ENCODE peak calls at places on chromosomes 11 and 22, in four cellular contexts. One of them, this sample, is unnamed.

GRCh38 chr11:75924966-75925784 is 110.2 kb downstream of the UVRAG start:
- DNase-seq in colonic mucosa: no peak
- DNase-seq in MM.1S: no peak
- DNase-seq in thoracic aorta: no peak
- DNase-seq in this sample: no peak

GRCh38 chr22:35900483-35901168 is 128.0 kb downstream of the RBFOX2 start:
- DNase-seq in colonic mucosa: no peak
- DNase-seq in MM.1S: no peak
- DNase-seq in thoracic aorta: no peak
- DNase-seq in this sample: peak; percentile 54

GRCh38 chr11:77506857-77507256 is 33.0 kb upstream of the PAK1 start:
- DNase-seq in colonic mucosa: peak; percentile 53
- DNase-seq in MM.1S: no peak
- DNase-seq in thoracic aorta: no peak
- DNase-seq in this sample: peak; percentile 83

GRCh38 chr11:24489477-24489876 is 7.4 kb upstream of the LUZP2 start:
- DNase-seq in colonic mucosa: no peak
- DNase-seq in MM.1S: no peak
- DNase-seq in thoracic aorta: no peak
- DNase-seq in this sample: no peak

GRCh38 chr22:43066844-43067385 is 22.3 kb downstream of the TTLL1 start:
- DNase-seq in colonic mucosa: no peak
- DNase-seq in MM.1S: no peak
- DNase-seq in thoracic aorta: no peak
- DNase-seq in this sample: peak; percentile 58

GRCh38 chr11:131284041-131284440 is 86.4 kb upstream of the NTM start:
- DNase-seq in colonic mucosa: no peak
- DNase-seq in MM.1S: no peak
- DNase-seq in thoracic aorta: no peak
- DNase-seq in this sample: no peak

GRCh38 chr11:47918882-47919495 is 61.4 kb upstream of the PTPRJ start:
- DNase-seq in colonic mucosa: no peak
- DNase-seq in MM.1S: no peak
- DNase-seq in thoracic aorta: no peak
- DNase-seq in this sample: no peak

GRCh38 chr11:133202816-133203215 is 329.5 kb downstream of the OPCML start:
- DNase-seq in colonic mucosa: no peak
- DNase-seq in MM.1S: no peak
- DNase-seq in thoracic aorta: no peak
- DNase-seq in this sample: no peak

GRCh38 chr11:133163463-133164419 is 368.6 kb downstream of the OPCML start:
- DNase-seq in colonic mucosa: peak; percentile 24
- DNase-seq in MM.1S: peak; percentile 29
- DNase-seq in thoracic aorta: no peak
- DNase-seq in this sample: peak; percentile 36

GRCh38 chr22:40022536-40023225 is 27.9 kb downstream of the FAM83F start:
- DNase-seq in colonic mucosa: peak; percentile 38
- DNase-seq in MM.1S: no peak
- DNase-seq in thoracic aorta: no peak
- DNase-seq in this sample: no peak

GRCh38 chr22:19477321-19478085 is 1.5 kb downstream of the UFD1 start:
- DNase-seq in colonic mucosa: no peak
- DNase-seq in MM.1S: peak; percentile 8
- DNase-seq in thoracic aorta: no peak
- DNase-seq in this sample: no peak

GRCh38 chr11:67304511-67305113 is 1.3 kb downstream of the SSH3 start:
- DNase-seq in colonic mucosa: peak; percentile 28
- DNase-seq in MM.1S: no peak
- DNase-seq in thoracic aorta: no peak
- DNase-seq in this sample: no peak
- H3K4me3 ChIP-seq in colonic mucosa: peak overlapping the region; percentile 95
- H3K4me3 ChIP-seq in MM.1S: no peak overlapping the region
- H3K4me3 ChIP-seq in thoracic aorta: peak overlapping the region; percentile 100
- H3K4me3 ChIP-seq in this sample: peak overlapping the region; percentile 72

DNA sequence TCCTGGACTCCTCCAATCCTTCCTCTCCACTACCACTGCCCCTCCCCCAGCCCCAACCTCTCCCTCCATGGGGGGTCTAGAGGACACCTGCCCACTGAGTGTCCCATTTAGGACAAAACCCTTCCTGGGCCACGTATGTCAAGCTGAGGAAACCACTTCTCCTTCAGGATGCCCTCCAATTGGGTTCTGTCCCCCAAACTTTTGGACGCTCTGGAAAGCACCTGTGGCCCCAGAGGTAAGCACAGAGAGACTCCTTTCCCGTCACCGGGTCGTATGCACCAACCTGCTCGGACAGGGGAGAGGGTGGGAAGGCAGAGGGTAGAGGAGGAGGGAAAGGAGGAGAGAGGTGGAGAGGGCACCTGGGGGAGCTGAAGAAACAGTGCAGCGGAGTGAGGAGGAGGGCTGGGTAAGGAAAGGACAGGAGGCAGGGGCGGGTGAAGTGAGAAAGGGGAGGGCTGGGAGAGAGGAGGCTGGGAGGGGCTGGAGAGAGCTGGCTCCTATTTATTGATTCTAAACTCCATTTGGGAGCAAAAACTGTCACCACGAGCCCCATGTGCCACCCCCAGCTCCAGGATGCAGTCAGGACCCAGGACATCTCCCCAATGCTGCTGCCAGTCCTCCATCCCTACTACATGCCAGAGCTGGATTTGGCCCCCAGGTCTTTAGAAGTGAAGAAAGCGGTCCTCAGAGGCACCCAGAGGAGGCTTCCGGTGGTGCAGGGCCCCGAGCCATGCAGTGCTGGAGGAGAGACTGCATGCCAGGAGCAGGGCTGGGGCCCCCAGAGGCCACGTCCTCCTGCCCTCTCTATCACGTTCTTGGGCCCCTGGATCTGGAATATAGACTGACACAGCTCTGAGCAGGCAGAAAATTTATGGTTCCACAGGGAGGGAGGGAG is 53.6 kb downstream of the SLC22A12 start:
- DNase-seq in colonic mucosa: no peak
- DNase-seq in MM.1S: no peak
- DNase-seq in thoracic aorta: no peak
- DNase-seq in this sample: no peak
- TF ChIP-seq CTCF in colonic mucosa: no peak
- TF ChIP-seq CTCF in MM.1S: no peak
- TF ChIP-seq CTCF in thoracic aorta: no peak
- TF ChIP-seq CTCF in this sample: peak; percentile 30

GRCh38 chr11:86046111-86046510 is 22.8 kb downstream of the PICALM start:
- DNase-seq in colonic mucosa: no peak
- DNase-seq in MM.1S: no peak
- DNase-seq in thoracic aorta: no peak
- DNase-seq in this sample: no peak

GRCh38 chr11:86041975-86042378 is 26.9 kb downstream of the PICALM start:
- DNase-seq in colonic mucosa: peak; percentile 81
- DNase-seq in MM.1S: peak; percentile 84
- DNase-seq in thoracic aorta: peak; percentile 57
- DNase-seq in this sample: peak; percentile 91

GRCh38 chr11:86050310-86050709 is 18.6 kb downstream of the PICALM start:
- DNase-seq in colonic mucosa: no peak
- DNase-seq in MM.1S: no peak
- DNase-seq in thoracic aorta: no peak
- DNase-seq in this sample: no peak

GRCh38 chr11:86043765-86044534 is 24.9 kb downstream of the PICALM start:
- DNase-seq in colonic mucosa: no peak
- DNase-seq in MM.1S: no peak
- DNase-seq in thoracic aorta: no peak
- DNase-seq in this sample: no peak

GRCh38 chr11:86047275-86047991 is 21.5 kb downstream of the PICALM start:
- DNase-seq in colonic mucosa: no peak
- DNase-seq in MM.1S: no peak
- DNase-seq in thoracic aorta: no peak
- DNase-seq in this sample: no peak
- H3K4me3 ChIP-seq in colonic mucosa: no peak overlapping the region
- H3K4me3 ChIP-seq in MM.1S: no peak overlapping the region
- H3K4me3 ChIP-seq in thoracic aorta: peak overlapping the region; percentile 21
- H3K4me3 ChIP-seq in this sample: no peak overlapping the region

GRCh38 chr11:62880803-62881578 is at the start of gene SLC3A2:
- DNase-seq in colonic mucosa: peak; percentile 95
- DNase-seq in MM.1S: peak; percentile 93
- DNase-seq in thoracic aorta: peak; percentile 46
- DNase-seq in this sample: peak; percentile 76

GRCh38 chr11:62882811-62883496 is 2.3 kb downstream of the SLC3A2 start:
- DNase-seq in colonic mucosa: no peak
- DNase-seq in MM.1S: no peak
- DNase-seq in thoracic aorta: no peak
- DNase-seq in this sample: no peak

GRCh38 chr11:62880231-62880802 is 379 bp upstream of the SLC3A2 start:
- DNase-seq in colonic mucosa: no peak
- DNase-seq in MM.1S: no peak
- DNase-seq in thoracic aorta: peak; percentile 55
- DNase-seq in this sample: peak; percentile 69

GRCh38 chr11:62882428-62882742 is 1.7 kb downstream of the SLC3A2 start:
- DNase-seq in colonic mucosa: no peak
- DNase-seq in MM.1S: no peak
- DNase-seq in thoracic aorta: no peak
- DNase-seq in this sample: no peak

GRCh38 chr11:62881579-62882427 is 1.1 kb downstream of the SLC3A2 start:
- DNase-seq in colonic mucosa: peak; percentile 98
- DNase-seq in MM.1S: peak; percentile 93
- DNase-seq in thoracic aorta: peak; percentile 89
- DNase-seq in this sample: peak; percentile 97
- TF ChIP-seq CTCF in colonic mucosa: no peak
- TF ChIP-seq CTCF in MM.1S: no peak
- TF ChIP-seq CTCF in thoracic aorta: no peak
- TF ChIP-seq CTCF in this sample: no peak

DNA sequence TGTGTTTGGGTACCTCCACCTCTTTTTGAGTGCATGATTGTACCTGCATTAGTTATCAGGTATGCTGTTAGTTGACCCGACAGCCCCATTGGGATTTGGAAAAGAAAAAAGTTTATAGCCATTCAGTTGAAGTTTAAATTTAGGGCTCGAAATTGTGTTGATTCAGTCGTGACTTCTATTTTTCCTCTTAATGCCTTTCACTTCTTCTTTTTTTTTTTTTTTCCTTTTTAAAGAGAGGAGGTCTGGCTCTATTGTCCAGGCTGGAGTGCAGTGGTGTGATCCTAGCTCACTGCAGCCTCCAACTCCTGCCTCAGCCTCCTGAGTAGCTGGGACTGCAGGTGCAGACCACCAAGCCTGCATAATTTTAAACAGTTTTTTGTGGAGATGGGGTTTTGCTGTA is 2.3 kb downstream of the STT3A start:
- DNase-seq in colonic mucosa: no peak
- DNase-seq in MM.1S: no peak
- DNase-seq in thoracic aorta: no peak
- DNase-seq in this sample: no peak
- H3K4me3 ChIP-seq in colonic mucosa: no peak overlapping the region
- H3K4me3 ChIP-seq in MM.1S: no peak overlapping the region
- H3K4me3 ChIP-seq in thoracic aorta: no peak overlapping the region
- H3K4me3 ChIP-seq in this sample: no peak overlapping the region

DNA sequence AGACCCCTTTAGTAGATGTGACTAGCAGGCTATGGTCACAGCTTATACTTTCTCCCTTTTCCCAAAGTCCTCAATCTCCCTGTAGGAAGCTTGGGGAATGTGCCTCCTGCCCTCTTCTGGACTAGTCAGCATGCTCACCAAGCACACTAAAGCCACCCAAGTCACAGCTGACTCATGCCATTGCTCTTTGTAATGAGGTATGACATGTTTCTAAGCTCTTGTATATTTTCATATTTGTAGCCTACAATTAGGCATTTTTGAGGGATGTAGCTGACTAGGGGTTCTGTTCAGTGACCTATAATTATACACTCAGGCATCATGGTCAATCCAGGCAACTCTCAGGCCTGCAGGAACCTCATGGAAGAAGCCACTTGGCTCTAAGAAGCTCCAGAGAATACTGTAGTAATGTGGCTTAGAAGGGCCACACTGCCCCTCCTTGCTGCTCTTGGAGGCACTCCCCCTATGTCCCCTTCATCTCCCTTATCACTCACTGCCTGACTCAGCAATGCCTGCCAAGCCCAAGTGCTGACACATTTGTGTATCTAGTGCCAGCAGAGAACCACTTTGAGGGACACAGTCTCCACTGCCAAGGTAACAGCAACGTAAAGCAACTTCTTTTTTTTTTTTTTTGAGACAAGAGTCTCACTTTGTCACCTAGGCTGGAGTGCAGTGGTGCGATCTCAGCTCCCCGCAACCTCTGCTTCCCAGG is 86.2 kb downstream of the RPL27A start:
- DNase-seq in colonic mucosa: no peak
- DNase-seq in MM.1S: no peak
- DNase-seq in thoracic aorta: peak; percentile 62
- DNase-seq in this sample: peak; percentile 61
- TF ChIP-seq CTCF in colonic mucosa: no peak
- TF ChIP-seq CTCF in MM.1S: no peak
- TF ChIP-seq CTCF in thoracic aorta: peak; percentile 29
- TF ChIP-seq CTCF in this sample: peak; percentile 61

GRCh38 chr11:27717801-27718229 is 17.6 kb upstream of the BDNF start:
- DNase-seq in colonic mucosa: no peak
- DNase-seq in MM.1S: no peak
- DNase-seq in thoracic aorta: no peak
- DNase-seq in this sample: no peak

GRCh38 chr11:27718853-27719574 is 18.8 kb upstream of the BDNF start:
- DNase-seq in colonic mucosa: peak; percentile 17
- DNase-seq in MM.1S: no peak
- DNase-seq in thoracic aorta: no peak
- DNase-seq in this sample: no peak

GRCh38 chr11:27718346-27718852 is 18.1 kb upstream of the BDNF start:
- DNase-seq in colonic mucosa: peak; percentile 18
- DNase-seq in MM.1S: no peak
- DNase-seq in thoracic aorta: no peak
- DNase-seq in this sample: peak; percentile 84

GRCh38 chr11:27720277-27720830 is 20.1 kb upstream of the BDNF start:
- DNase-seq in colonic mucosa: peak; percentile 40
- DNase-seq in MM.1S: no peak
- DNase-seq in thoracic aorta: no peak
- DNase-seq in this sample: peak; percentile 42

DNA sequence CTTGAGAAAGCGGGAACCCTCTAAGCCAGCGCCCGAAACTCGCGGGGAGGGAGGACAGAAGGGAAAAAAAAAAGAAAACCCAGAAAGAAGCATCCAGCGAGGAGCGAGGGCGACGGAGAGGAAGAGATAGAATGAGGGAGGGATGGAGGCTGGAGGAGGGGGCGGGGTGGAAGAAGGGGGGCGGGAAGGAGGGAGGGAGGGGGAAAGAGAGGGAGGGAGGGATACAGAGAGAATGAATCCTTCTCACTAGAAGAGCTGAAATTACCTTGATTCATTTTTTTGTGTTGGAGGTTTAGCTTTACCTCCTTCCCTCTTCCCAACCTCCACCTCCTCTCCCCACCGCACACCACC is 19.3 kb upstream of the BDNF start:
- DNase-seq in colonic mucosa: no peak
- DNase-seq in MM.1S: no peak
- DNase-seq in thoracic aorta: no peak
- DNase-seq in this sample: no peak
- H3K4me3 ChIP-seq in colonic mucosa: peak overlapping the region; percentile 19
- H3K4me3 ChIP-seq in MM.1S: no peak overlapping the region
- H3K4me3 ChIP-seq in thoracic aorta: peak overlapping the region; percentile 74
- H3K4me3 ChIP-seq in this sample: peak overlapping the region; percentile 68

DNA sequence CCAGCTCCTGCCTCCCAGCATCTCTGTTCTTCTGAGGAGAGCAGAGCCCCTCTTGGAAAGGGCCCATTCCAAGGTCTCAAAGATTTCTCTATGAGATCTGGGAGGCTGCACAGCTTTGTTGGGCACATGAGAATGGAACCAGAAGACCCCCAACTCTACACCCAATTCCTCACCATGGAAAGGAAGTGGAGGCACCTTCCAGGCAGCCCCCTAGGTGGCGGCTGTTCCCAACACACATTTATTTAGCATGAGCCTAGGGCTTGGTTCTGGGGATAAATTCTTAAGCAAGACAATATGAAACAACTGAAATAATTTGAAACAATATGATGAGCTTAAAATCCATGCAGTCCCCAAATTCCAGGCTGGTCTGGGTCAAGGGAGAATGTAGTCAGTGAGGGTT is 100.4 kb downstream of the TIMP3 start:
- DNase-seq in colonic mucosa: no peak
- DNase-seq in MM.1S: no peak
- DNase-seq in thoracic aorta: no peak
- DNase-seq in this sample: no peak
- TF ChIP-seq CTCF in colonic mucosa: no peak
- TF ChIP-seq CTCF in MM.1S: no peak
- TF ChIP-seq CTCF in thoracic aorta: no peak
- TF ChIP-seq CTCF in this sample: no peak